ENCODE peak calls at places on chromosome 10, in four cellular contexts. K is H1, C is K562, Z is HepG2. P is an unnamed sample.

GRCh38 chr10:86020139-86020538 is 346.5 kb downstream of the GRID1 start:
- DNase-seq in K (no peak), C (no peak), Z (no peak), P (no peak)

GRCh38 chr10:13542533-13542932 is 13.7 kb upstream of the BEND7 start:
- DNase-seq in K (no peak), C (no peak), Z (no peak), P (no peak)

GRCh38 chr10:69839696-69840345 is 38.1 kb downstream of the COL13A1 start:
- DNase-seq in K (no peak), C (no peak), Z (no peak), P (no peak)

GRCh38 chr10:64277536-64277935 is 756.3 kb downstream of the REEP3 start:
- DNase-seq in K (no peak), C (no peak), Z (no peak), P (no peak)

GRCh38 chr10:43211030-43211429 is 55.8 kb downstream of the RASGEF1A start:
- DNase-seq in K (no peak), C (peak; percentile 56), Z (no peak), P (no peak)

GRCh38 chr10:69652857-69653199 is 22.8 kb downstream of the FAM241B start:
- DNase-seq in K (no peak), C (no peak), Z (no peak), P (no peak)

GRCh38 chr10:117563780-117564179 is 21.2 kb downstream of the EMX2 start:
- DNase-seq in K (no peak), C (no peak), Z (no peak), P (no peak)

GRCh38 chr10:52452600-52453493 is 138.8 kb downstream of the DKK1 start:
- DNase-seq in K (no peak), C (no peak), Z (peak; percentile 74), P (no peak)

GRCh38 chr10:26863677-26864076 is 2.9 kb upstream of the ABI1 start:
- DNase-seq in K (no peak), C (no peak), Z (no peak), P (no peak)

GRCh38 chr10:128481152-128481551 is 354.9 kb upstream of the MKI67 start:
- DNase-seq in K (no peak), C (no peak), Z (no peak), P (no peak)

DNA sequence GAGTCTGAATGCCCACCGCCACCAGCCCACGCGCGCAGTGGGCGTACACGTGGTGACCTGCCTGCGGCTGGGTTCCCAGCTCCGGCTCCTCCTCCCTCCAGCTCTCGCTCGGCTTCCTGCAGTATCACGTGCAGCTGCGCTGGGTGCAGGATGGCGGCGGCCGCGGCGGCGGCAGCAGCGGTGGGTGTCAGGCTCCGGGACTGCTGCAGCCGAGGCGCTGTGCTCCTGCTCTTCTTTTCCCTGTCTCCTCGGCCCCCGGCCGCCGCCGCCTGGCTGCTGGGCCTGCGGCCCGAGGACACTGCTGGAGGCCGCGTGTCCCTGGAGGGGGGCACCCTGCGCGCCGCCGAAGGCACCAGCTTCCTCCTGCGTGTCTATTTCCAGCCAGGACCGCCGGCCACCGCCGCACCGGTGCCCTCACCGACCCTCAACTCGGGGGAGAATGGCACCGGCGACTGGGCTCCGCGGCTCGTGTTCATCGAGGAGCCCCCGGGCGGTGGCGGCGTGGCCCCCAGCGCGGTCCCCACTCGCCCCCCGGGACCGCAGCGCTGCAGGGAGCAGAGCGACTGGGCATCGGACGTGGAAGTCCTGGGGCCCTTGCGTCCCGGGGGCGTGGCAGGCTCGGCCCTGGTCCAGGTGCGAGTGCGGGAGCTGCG is at the start of gene CNNM1:
- DNase-seq in K (peak; percentile 74), C (no peak), Z (no peak), P (no peak)
- TF ChIP-seq JUN in K (no peak), C (no peak), Z (peak; percentile 35), P (no peak)

DNA sequence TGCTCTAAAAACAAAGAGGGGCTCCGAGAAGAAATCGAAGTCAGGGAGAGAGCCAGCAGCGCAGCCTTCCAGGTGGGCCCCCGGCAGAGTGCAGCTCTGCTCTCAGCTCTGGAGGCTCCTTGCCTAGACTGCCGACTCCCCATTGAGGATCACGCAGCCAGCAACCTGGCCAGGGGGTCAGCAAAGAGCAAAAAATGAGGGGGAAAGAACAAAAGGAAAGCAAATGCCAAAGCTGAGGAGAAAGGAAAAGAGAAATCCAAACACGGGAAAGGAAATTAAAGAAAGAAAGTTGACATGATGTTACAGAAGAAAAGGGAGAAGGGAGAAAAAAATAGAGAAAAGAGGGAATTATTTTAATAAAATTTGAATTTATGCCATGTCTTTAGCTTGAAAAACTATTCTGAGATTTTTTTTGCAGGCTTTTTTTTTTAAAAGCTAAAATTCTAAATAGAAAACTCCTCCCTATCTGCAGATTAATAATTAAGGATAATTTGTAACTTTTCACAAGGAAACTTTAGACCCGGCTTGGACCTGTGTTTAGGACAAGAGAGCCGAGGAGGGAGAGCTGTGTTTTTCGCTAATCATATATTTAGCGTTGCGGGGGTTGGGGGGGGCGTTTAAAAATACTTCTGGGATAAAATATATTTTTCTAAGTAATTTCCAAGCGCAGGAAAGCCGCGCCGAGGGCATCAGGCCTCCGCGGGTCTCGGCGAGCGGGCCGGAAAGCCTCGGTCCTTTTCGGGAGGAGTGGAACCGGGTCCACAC is 1.9 kb downstream of the PAX2 start:
- DNase-seq in K (no peak), C (no peak), Z (no peak), P (no peak)
- TF ChIP-seq EZH2 in K (peak; percentile 78), C (no peak), Z (peak; percentile 71), P (no peak)

GRCh38 chr10:88991161-88991899 is 732 bp downstream of the FAS start:
- DNase-seq in K (peak; percentile 50), C (peak; percentile 13), Z (peak; percentile 54), P (peak; percentile 63)

GRCh38 chr10:88995156-88995876 is 4.7 kb downstream of the FAS start:
- DNase-seq in K (no peak), C (no peak), Z (no peak), P (no peak)

GRCh38 chr10:88991900-88992237 is 1.3 kb downstream of the FAS start:
- DNase-seq in K (no peak), C (no peak), Z (no peak), P (no peak)

GRCh38 chr10:88992945-88993537 is 2.4 kb downstream of the FAS start:
- DNase-seq in K (no peak), C (no peak), Z (no peak), P (no peak)

GRCh38 chr10:88994034-88994433 is 3.4 kb downstream of the FAS start:
- DNase-seq in K (no peak), C (no peak), Z (no peak), P (no peak)
- TF ChIP-seq POLR2A in K (no peak), C (no peak), Z (no peak), P (no peak)

GRCh38 chr10:15168296-15168780 is at the start of gene NMT2:
- DNase-seq in K (peak; percentile 85), C (peak; percentile 73), Z (peak; percentile 63), P (peak; percentile 81)

GRCh38 chr10:15172306-15172840 is 3.9 kb upstream of the NMT2 start:
- DNase-seq in K (no peak), C (no peak), Z (no peak), P (no peak)

GRCh38 chr10:15167411-15168295 is 840 bp downstream of the NMT2 start:
- DNase-seq in K (peak; percentile 83), C (peak; percentile 23), Z (peak; percentile 47), P (peak; percentile 62)

GRCh38 chr10:15168781-15169554 is 475 bp upstream of the NMT2 start:
- DNase-seq in K (peak; percentile 92), C (peak; percentile 99), Z (peak; percentile 72), P (peak; percentile 87)

DNA sequence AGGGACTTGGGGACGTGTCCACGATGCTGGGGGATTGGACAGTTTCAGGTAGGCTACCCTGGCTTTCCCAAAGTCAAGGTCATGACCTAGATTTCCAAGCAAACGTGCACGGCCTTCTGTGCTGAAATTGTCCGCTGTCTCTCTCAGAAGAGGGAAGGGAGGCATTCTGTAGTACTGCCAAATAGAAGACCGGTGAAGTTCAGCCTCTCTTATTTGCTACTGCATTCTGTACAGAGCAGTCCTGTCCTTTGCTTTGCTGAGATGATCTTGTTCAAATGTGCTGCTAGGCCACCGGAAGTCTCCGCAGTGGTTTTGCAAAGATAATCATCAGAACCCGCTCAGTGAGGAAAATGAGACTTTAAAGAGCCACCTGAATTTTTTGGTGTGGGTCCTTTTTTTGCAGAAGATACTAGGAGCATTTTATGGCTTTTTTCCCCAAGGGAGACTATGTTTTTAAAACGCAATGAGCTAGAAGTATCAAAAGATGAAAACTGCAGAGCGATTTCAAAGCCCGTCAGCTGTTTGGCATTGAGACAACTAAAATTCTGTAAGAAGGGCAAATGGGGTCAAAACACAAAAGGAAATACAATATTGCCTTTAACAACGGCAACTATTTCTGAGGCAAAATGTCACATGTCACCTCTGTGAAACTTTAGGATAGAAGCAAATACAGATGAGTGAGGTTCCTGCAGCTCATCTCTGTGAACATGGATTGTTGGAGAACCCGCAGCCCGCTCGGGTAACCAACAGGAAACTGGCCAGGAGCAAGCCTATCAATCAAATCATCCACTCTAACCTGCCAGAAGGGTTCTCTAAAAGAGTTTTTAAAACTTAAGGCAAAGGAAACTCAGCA is 1.3 kb upstream of the NMT2 start:
- DNase-seq in K (no peak), C (no peak), Z (peak; percentile 29), P (peak; percentile 54)
- TF ChIP-seq JUN in K (no peak), C (no peak), Z (no peak), P (no peak)

DNA sequence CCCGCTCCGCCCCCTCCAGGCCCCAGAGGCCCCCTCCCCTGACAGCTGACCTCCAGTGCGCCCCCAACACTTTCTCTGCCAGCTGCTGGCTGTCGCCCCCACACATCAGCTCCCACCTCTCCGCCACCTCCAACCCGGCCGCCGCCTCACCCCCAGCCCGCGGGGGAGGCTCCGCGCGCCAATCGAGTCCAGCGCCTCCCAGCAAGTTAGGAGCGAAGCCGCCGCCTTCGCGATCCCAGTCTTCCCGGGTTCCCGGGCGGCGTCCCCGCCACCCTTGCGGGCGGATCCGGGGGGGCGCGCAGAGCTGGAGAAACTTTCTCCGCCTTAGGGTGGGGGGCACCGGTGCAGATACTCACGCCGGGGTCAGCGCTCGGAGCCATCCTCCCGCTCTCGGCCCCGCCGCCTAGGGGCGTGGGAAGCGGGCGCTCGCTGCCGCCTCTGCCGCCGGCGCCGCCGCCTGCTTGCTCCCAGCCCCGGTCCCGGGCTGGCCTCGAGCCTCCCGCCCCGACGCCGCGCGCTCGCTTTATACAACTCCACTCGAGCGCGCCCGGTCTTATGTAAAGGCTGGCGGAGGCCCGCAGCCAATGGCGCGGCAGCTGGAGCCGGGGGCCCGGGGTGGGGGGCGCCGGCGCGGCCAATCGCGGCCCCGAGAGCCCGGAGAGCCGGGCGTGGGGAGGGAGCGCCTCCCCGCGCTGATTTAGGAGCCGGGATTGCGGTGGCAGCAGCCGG is at the start of gene CRTAC1:
- DNase-seq in K (peak; percentile 83), C (no peak), Z (no peak), P (peak; percentile 26)
- TF ChIP-seq EZH2 in K (no peak), C (no peak), Z (no peak), P (peak; percentile 96)

GRCh38 chr10:123154092-123154942 is at the start of gene BUB3:
- DNase-seq in K (peak; percentile 87), C (peak; percentile 96), Z (peak; percentile 98), P (peak; percentile 100)
- TF ChIP-seq POLR2A in K (peak; percentile 95), C (peak; percentile 96), Z (peak; percentile 93), P (peak; percentile 91)

GRCh38 chr10:94402204-94403033 is at the start of gene TBC1D12:
- DNase-seq in K (peak; percentile 93), C (peak; percentile 73), Z (peak; percentile 93), P (peak; percentile 96)

GRCh38 chr10:94403034-94403822 is 887 bp downstream of the TBC1D12 start:
- DNase-seq in K (peak; percentile 75), C (peak; percentile 29), Z (peak; percentile 76), P (peak; percentile 81)

GRCh38 chr10:94398762-94399161 is 3.6 kb upstream of the TBC1D12 start:
- DNase-seq in K (no peak), C (no peak), Z (no peak), P (no peak)

GRCh38 chr10:94397549-94398370 is 4.6 kb upstream of the TBC1D12 start:
- DNase-seq in K (no peak), C (peak; percentile 5), Z (peak; percentile 30), P (no peak)
- TF ChIP-seq JUN in K (no peak), C (no peak), Z (no peak), P (no peak)

GRCh38 chr10:28669227-28670173 is 7.8 kb upstream of the BAMBI start:
- DNase-seq in K (no peak), C (no peak), Z (no peak), P (no peak)
- TF ChIP-seq EZH2 in K (no peak), C (no peak), Z (no peak), P (no peak)